ENCODE peak calls at places on chromosomes 11 and 22, in nine cellular contexts. One of them, this sample, is unnamed.

GRCh38 chr22:35576671-35577070 is 36.0 kb downstream of the RASD2 start:
- DNase-seq in HCT116: no peak
- DNase-seq in A549: no peak
- DNase-seq in suprapubic skin: no peak
- DNase-seq in GM12891: no peak
- DNase-seq in uterus: no peak
- DNase-seq in sigmoid colon: no peak
- DNase-seq in NB4: no peak
- DNase-seq in heart left ventricle: no peak
- DNase-seq in this sample: no peak

GRCh38 chr22:45863981-45864751 is 112.8 kb downstream of the WNT7B start:
- DNase-seq in heart left ventricle: peak; percentile 64
- DNase-seq in suprapubic skin: peak; percentile 71
- DNase-seq in HCT116: peak; percentile 33
- DNase-seq in GM12891: peak; percentile 74
- DNase-seq in sigmoid colon: peak; percentile 64
- DNase-seq in NB4: peak; percentile 75
- DNase-seq in uterus: no peak
- DNase-seq in A549: peak; percentile 62
- DNase-seq in this sample: no peak

GRCh38 chr11:70559516-70559915 is 161.2 kb downstream of the CTTN start:
- DNase-seq in suprapubic skin: no peak
- DNase-seq in HCT116: no peak
- DNase-seq in NB4: no peak
- DNase-seq in sigmoid colon: no peak
- DNase-seq in heart left ventricle: no peak
- DNase-seq in A549: no peak
- DNase-seq in uterus: no peak
- DNase-seq in GM12891: no peak
- DNase-seq in this sample: no peak

GRCh38 chr22:41526802-41527799 is 17.2 kb downstream of the POLR3H start:
- DNase-seq in suprapubic skin: no peak
- DNase-seq in sigmoid colon: peak; percentile 84
- DNase-seq in A549: peak; percentile 36
- DNase-seq in HCT116: no peak
- DNase-seq in heart left ventricle: no peak
- DNase-seq in NB4: peak; percentile 49
- DNase-seq in uterus: no peak
- DNase-seq in GM12891: peak; percentile 81
- DNase-seq in this sample: no peak

GRCh38 chr11:57432714-57433163 is 5.8 kb upstream of the SLC43A3 start:
- DNase-seq in NB4: peak; percentile 100
- DNase-seq in heart left ventricle: no peak
- DNase-seq in GM12891: no peak
- DNase-seq in HCT116: no peak
- DNase-seq in A549: no peak
- DNase-seq in uterus: no peak
- DNase-seq in suprapubic skin: no peak
- DNase-seq in sigmoid colon: no peak
- DNase-seq in this sample: no peak

GRCh38 chr11:114317738-114318137 is 21.5 kb downstream of the NNMT start:
- DNase-seq in GM12891: no peak
- DNase-seq in HCT116: peak; percentile 13
- DNase-seq in uterus: peak; percentile 43
- DNase-seq in heart left ventricle: peak; percentile 29
- DNase-seq in A549: peak; percentile 70
- DNase-seq in sigmoid colon: no peak
- DNase-seq in NB4: peak; percentile 45
- DNase-seq in suprapubic skin: no peak
- DNase-seq in this sample: no peak

GRCh38 chr22:29195118-29195963 is 10.4 kb upstream of the EMID1 start:
- DNase-seq in suprapubic skin: no peak
- DNase-seq in heart left ventricle: no peak
- DNase-seq in HCT116: no peak
- DNase-seq in NB4: peak; percentile 75
- DNase-seq in GM12891: no peak
- DNase-seq in sigmoid colon: peak; percentile 44
- DNase-seq in uterus: no peak
- DNase-seq in A549: no peak
- DNase-seq in this sample: no peak

GRCh38 chr11:122421684-122422083 is 233.8 kb upstream of the UBASH3B start:
- DNase-seq in sigmoid colon: no peak
- DNase-seq in heart left ventricle: no peak
- DNase-seq in uterus: no peak
- DNase-seq in NB4: no peak
- DNase-seq in A549: peak; percentile 9
- DNase-seq in suprapubic skin: no peak
- DNase-seq in HCT116: no peak
- DNase-seq in GM12891: no peak
- DNase-seq in this sample: no peak

GRCh38 chr11:114010931-114011330 is 36.0 kb downstream of the HTR3A start:
- DNase-seq in A549: no peak
- DNase-seq in suprapubic skin: no peak
- DNase-seq in NB4: no peak
- DNase-seq in sigmoid colon: no peak
- DNase-seq in heart left ventricle: no peak
- DNase-seq in HCT116: no peak
- DNase-seq in uterus: no peak
- DNase-seq in GM12891: no peak
- DNase-seq in this sample: no peak

GRCh38 chr11:77082838-77083552 is 16.2 kb downstream of the CAPN5 start:
- DNase-seq in heart left ventricle: peak; percentile 65
- DNase-seq in uterus: no peak
- DNase-seq in HCT116: no peak
- DNase-seq in A549: no peak
- DNase-seq in NB4: no peak
- DNase-seq in sigmoid colon: peak; percentile 87
- DNase-seq in suprapubic skin: peak; percentile 71
- DNase-seq in GM12891: no peak
- DNase-seq in this sample: no peak

GRCh38 chr11:122199661-122200060 is 83.6 kb upstream of the BLID start:
- DNase-seq in GM12891: no peak
- DNase-seq in sigmoid colon: no peak
- DNase-seq in suprapubic skin: no peak
- DNase-seq in uterus: no peak
- DNase-seq in NB4: no peak
- DNase-seq in heart left ventricle: no peak
- DNase-seq in HCT116: no peak
- DNase-seq in A549: no peak
- DNase-seq in this sample: no peak

GRCh38 chr11:29184939-29185890 is 831.6 kb downstream of the KCNA4 start:
- DNase-seq in NB4: no peak
- DNase-seq in sigmoid colon: no peak
- DNase-seq in heart left ventricle: no peak
- DNase-seq in HCT116: no peak
- DNase-seq in suprapubic skin: no peak
- DNase-seq in A549: peak; percentile 16
- DNase-seq in GM12891: no peak
- DNase-seq in uterus: no peak
- DNase-seq in this sample: peak; percentile 27

GRCh38 chr11:12258451-12258850 is 118.9 kb upstream of the PARVA start:
- DNase-seq in uterus: no peak
- DNase-seq in heart left ventricle: no peak
- DNase-seq in suprapubic skin: no peak
- DNase-seq in GM12891: no peak
- DNase-seq in sigmoid colon: no peak
- DNase-seq in A549: peak; percentile 43
- DNase-seq in NB4: no peak
- DNase-seq in HCT116: no peak
- DNase-seq in this sample: no peak

GRCh38 chr11:23723861-23724260 is 773.0 kb upstream of the LUZP2 start:
- DNase-seq in sigmoid colon: no peak
- DNase-seq in A549: no peak
- DNase-seq in suprapubic skin: no peak
- DNase-seq in GM12891: no peak
- DNase-seq in heart left ventricle: no peak
- DNase-seq in uterus: no peak
- DNase-seq in HCT116: no peak
- DNase-seq in NB4: no peak
- DNase-seq in this sample: no peak

GRCh38 chr22:49062155-49063039 is 765.3 kb downstream of the BRD1 start:
- DNase-seq in sigmoid colon: peak; percentile 38
- DNase-seq in suprapubic skin: peak; percentile 13
- DNase-seq in HCT116: no peak
- DNase-seq in heart left ventricle: no peak
- DNase-seq in uterus: no peak
- DNase-seq in A549: no peak
- DNase-seq in NB4: no peak
- DNase-seq in GM12891: no peak
- DNase-seq in this sample: no peak

GRCh38 chr11:3824714-3825472 is 15.9 kb downstream of the RHOG start:
- DNase-seq in A549: peak; percentile 80
- DNase-seq in sigmoid colon: peak; percentile 73
- DNase-seq in suprapubic skin: no peak
- DNase-seq in NB4: peak; percentile 89
- DNase-seq in uterus: peak; percentile 42
- DNase-seq in HCT116: no peak
- DNase-seq in heart left ventricle: peak; percentile 60
- DNase-seq in GM12891: peak; percentile 89
- DNase-seq in this sample: peak; percentile 61

GRCh38 chr11:34758262-34758661 is 137.4 kb downstream of the EHF start:
- DNase-seq in HCT116: no peak
- DNase-seq in A549: no peak
- DNase-seq in GM12891: no peak
- DNase-seq in heart left ventricle: no peak
- DNase-seq in sigmoid colon: no peak
- DNase-seq in suprapubic skin: no peak
- DNase-seq in uterus: no peak
- DNase-seq in NB4: no peak
- DNase-seq in this sample: no peak

GRCh38 chr22:40416267-40416570 is 45.8 kb downstream of the SGSM3 start:
- DNase-seq in sigmoid colon: no peak
- DNase-seq in HCT116: no peak
- DNase-seq in uterus: no peak
- DNase-seq in A549: no peak
- DNase-seq in suprapubic skin: no peak
- DNase-seq in NB4: no peak
- DNase-seq in heart left ventricle: no peak
- DNase-seq in GM12891: no peak
- DNase-seq in this sample: no peak
- TF ChIP-seq POLR2A in sigmoid colon: no peak
- TF ChIP-seq POLR2A in HCT116: no peak
- TF ChIP-seq POLR2A in uterus: no peak
- TF ChIP-seq POLR2A in A549: no peak
- TF ChIP-seq POLR2A in suprapubic skin: no peak
- TF ChIP-seq POLR2A in NB4: no peak
- TF ChIP-seq POLR2A in heart left ventricle: no peak
- TF ChIP-seq POLR2A in GM12891: no peak
- TF ChIP-seq POLR2A in this sample: no peak

DNA sequence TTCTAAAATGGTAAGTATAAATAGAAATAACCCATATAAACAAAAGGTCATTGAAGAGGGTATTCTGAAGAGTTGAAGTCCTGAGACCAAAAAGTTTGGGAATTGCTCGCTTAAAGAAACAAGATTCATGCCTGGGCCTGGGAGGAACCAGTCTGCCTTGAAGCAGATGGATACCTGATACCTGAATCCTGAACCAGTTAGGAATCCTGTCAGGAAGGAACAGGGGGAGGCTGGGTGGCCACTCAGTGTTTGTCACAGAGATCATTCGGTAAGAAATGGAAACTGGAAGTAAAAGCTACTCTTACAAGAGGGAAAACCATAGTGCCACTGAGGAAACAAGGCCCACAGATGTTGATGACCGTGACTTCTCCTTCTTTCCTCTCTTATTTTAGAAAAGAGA is 126.4 kb upstream of the SNX19 start:
- DNase-seq in HCT116: no peak
- DNase-seq in NB4: no peak
- DNase-seq in sigmoid colon: no peak
- DNase-seq in GM12891: no peak
- DNase-seq in heart left ventricle: no peak
- DNase-seq in suprapubic skin: no peak
- DNase-seq in uterus: no peak
- DNase-seq in A549: no peak
- DNase-seq in this sample: no peak
- TF ChIP-seq POLR2A in HCT116: no peak
- TF ChIP-seq POLR2A in NB4: no peak
- TF ChIP-seq POLR2A in sigmoid colon: no peak
- TF ChIP-seq POLR2A in GM12891: no peak
- TF ChIP-seq POLR2A in heart left ventricle: no peak
- TF ChIP-seq POLR2A in suprapubic skin: no peak
- TF ChIP-seq POLR2A in uterus: no peak
- TF ChIP-seq POLR2A in A549: no peak
- TF ChIP-seq POLR2A in this sample: no peak

DNA sequence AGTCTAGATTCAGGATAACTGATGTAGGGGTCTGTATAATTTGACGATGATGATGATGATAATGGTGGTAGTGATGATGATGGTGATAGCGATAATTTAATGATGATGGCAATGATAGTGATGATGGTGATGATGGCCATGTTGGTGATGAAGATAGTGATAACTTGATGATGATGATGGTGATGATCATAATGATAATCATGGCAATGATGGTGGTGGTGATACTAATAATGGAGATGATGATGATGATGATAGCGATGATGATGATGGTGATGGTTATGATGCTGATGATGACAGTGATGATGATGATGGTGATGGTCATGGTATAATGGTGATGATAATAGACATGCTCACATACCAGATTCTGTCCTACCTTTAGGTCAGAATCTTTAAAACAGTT is 66.2 kb upstream of the SEZ6L start:
- DNase-seq in sigmoid colon: no peak
- DNase-seq in NB4: no peak
- DNase-seq in uterus: no peak
- DNase-seq in suprapubic skin: no peak
- DNase-seq in heart left ventricle: no peak
- DNase-seq in GM12891: no peak
- DNase-seq in HCT116: no peak
- DNase-seq in A549: no peak
- DNase-seq in this sample: no peak
- TF ChIP-seq POLR2A in sigmoid colon: no peak
- TF ChIP-seq POLR2A in NB4: no peak
- TF ChIP-seq POLR2A in uterus: no peak
- TF ChIP-seq POLR2A in suprapubic skin: no peak
- TF ChIP-seq POLR2A in heart left ventricle: no peak
- TF ChIP-seq POLR2A in GM12891: no peak
- TF ChIP-seq POLR2A in HCT116: no peak
- TF ChIP-seq POLR2A in A549: no peak
- TF ChIP-seq POLR2A in this sample: no peak

DNA sequence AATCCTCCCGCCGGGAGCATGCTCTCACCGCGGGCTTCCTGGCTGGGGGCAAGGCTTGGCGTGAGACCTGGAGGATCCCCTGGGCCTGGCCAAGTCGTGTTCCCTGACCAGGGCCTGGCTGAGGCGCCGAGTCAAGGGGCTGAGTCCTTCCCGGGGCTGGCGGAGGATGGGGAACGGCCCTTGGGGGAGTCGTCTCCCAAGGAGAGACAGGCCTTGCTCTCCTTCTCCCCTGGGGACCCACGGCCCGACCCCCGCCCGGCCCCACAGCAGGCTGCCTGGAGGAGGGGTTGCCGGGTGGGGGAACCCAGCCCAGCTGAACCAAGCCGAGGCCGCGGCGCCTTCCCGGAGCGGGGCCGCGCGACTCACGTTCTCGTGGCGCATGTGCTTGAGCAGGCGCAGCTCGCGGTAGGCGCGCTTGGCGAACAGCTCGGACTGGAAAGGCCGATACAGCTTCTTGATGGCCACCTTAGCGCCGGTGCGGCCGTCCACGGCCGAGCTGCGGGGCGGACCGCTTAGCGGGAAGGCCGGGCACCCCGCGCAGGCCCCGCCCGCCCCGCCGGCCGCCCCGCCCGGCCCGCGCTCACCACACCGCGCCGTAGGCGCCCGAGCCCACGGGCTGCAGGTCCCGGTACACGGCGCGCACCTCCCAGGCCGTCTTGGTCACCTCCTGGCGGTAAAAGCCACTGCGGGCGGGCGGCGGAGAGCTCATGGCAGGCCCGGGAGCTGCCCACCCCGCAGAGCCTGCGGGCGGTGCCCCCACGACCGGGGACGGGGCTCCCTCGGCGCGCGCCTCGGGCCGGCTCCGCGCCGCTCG is 475 bp downstream of the MAPK12 start:
- DNase-seq in NB4: peak; percentile 76
- DNase-seq in GM12891: peak; percentile 87
- DNase-seq in suprapubic skin: no peak
- DNase-seq in heart left ventricle: no peak
- DNase-seq in HCT116: no peak
- DNase-seq in sigmoid colon: no peak
- DNase-seq in A549: peak; percentile 72
- DNase-seq in uterus: no peak
- DNase-seq in this sample: no peak
- TF ChIP-seq POLR2A in NB4: no peak
- TF ChIP-seq POLR2A in GM12891: no peak
- TF ChIP-seq POLR2A in suprapubic skin: no peak
- TF ChIP-seq POLR2A in heart left ventricle: no peak
- TF ChIP-seq POLR2A in HCT116: no peak
- TF ChIP-seq POLR2A in sigmoid colon: no peak
- TF ChIP-seq POLR2A in A549: peak; percentile 45
- TF ChIP-seq POLR2A in uterus: no peak
- TF ChIP-seq POLR2A in this sample: no peak